ENCODE peak calls at places on chromosomes 7 and 10, in eight cellular contexts. Q is DND-41, O is heart right ventricle, H is esophagus squamous epithelium, G is suprapubic skin, P is uterus, M is ovary, W is pancreas. N is an unnamed sample. For H3K4me1 and H3K27me3, the result is how much of the 10 kb centered on the place peaks cover.

GRCh38 chr7:25754333-25754732 is 397.7 kb upstream of the NFE2L3 start:
- DNase-seq in O (no peak), Q (no peak), W (no peak), H (no peak), M (no peak), G (no peak), P (peak), N (peak)

GRCh38 chr7:8638076-8638475 is 204.7 kb downstream of the NXPH1 start:
- DNase-seq in W (peak), P (no peak), O (peak), G (no peak), H (no peak), Q (no peak), M (no peak), N (peak)

GRCh38 chr7:95472521-95473160 is 13.1 kb upstream of the ASB4 start:
- DNase-seq in M (peak), G (no peak), P (no peak), O (no peak), Q (no peak), H (no peak), W (no peak), N (no peak)

GRCh38 chr7:111903797-111904196 is 302.4 kb downstream of the DOCK4 start:
- DNase-seq in G (no peak), Q (no peak), H (no peak), P (no peak), W (no peak), M (no peak), O (no peak), N (no peak)

GRCh38 chr10:85548038-85548437 is 818.6 kb downstream of the GRID1 start:
- DNase-seq in M (no peak), G (no peak), Q (peak), W (peak), P (no peak), O (peak), H (no peak), N (peak)

GRCh38 chr7:51705701-51706100 is 389.1 kb upstream of the COBL start:
- DNase-seq in M (no peak), H (no peak), W (no peak), O (no peak), G (no peak), Q (no peak), P (no peak), N (no peak)

GRCh38 chr10:4265964-4266363 is 481.0 kb upstream of the KLF6 start:
- DNase-seq in Q (no peak), H (no peak), W (no peak), P (no peak), M (no peak), G (no peak), O (no peak), N (no peak)

GRCh38 chr10:46092523-46093195 is 46.6 kb upstream of the MSMB start:
- DNase-seq in Q (peak), G (peak), W (no peak), M (no peak), O (no peak), H (no peak), P (no peak), N (no peak)

GRCh38 chr10:119257894-119258293 is 50.5 kb downstream of the GRK5 start:
- DNase-seq in M (no peak), Q (no peak), H (no peak), G (no peak), W (no peak), O (no peak), P (no peak), N (no peak)

GRCh38 chr7:95342642-95343252 is 18.4 kb upstream of the PON1 start:
- DNase-seq in P (no peak), G (no peak), M (no peak), O (no peak), Q (no peak), H (no peak), W (no peak), N (no peak)

GRCh38 chr10:72525277-72525676 is 100.6 kb downstream of the MICU1 start:
- DNase-seq in G (no peak), O (no peak), W (no peak), Q (no peak), P (no peak), M (no peak), H (no peak), N (no peak)

DNA sequence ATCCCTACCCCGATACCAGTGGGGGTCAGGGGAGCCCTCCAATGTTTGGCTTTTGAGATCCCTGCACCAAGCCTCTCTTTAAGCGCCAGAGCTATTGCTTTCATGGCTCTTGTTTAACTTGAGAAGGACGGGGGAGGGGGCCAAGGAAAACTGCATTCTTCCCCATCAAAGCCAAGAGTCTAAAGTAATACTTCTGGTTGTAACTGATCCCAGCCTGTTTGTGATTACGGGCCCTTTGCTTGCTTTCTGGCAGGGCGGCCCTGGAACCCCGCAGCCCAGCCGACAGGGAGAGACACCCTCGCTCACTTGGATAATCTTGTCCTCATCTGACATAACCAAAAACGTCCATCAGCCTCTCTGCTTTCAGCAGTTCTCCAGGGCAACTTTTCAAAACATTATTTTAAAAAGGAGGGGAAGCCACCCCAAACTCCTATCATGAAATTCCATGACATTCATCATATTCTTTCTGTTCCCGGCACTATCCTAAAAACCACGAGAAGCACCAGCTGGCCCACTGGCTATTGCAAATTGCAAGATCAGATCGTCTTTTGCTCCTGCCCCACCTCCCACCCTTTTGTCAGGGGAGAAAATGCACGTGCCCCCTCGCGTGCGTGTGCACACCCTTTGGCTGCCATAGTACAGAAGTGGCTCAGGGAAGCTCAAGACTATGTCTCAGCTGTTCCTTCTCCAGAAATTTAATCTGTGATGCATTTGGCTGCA is 154.9 kb downstream of the NEURL1 start:
- DNase-seq in G (no peak), W (no peak), M (no peak), Q (no peak), O (no peak), P (peak), H (no peak), N (no peak)
- H3K4me1 ChIP-seq in G (half or more), W (under half), M (half or more), Q (under half), O (half or more), P (half or more), H (half or more), N (under half)

DNA sequence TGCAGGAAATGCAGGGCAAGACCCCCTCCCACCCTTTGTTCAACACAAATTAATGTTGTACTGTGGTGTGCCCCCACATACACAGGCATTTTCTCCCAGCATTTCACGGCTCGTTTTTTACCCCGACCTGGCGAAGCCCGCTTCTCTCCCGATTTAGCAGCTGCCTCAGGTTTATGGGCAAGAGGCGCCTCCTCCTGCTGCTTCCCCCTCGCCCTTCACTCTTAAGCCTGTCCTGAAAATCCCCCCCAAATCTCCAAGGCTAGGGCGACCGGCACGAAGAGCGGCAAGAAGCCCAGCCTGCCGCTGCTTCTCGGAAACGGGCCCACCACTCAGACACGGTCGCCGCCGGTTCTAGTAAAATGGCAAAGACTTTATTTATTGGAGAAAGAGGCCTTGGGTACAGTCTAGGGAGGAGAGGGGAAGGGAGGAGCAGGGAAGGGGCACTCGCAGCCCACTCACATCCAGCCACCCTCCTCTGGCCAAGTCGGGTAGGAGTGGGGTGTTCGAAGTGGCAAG is 3.4 kb downstream of the LBX1 start:
- DNase-seq in W (no peak), H (no peak), O (no peak), G (no peak), Q (no peak), P (no peak), M (no peak), N (no peak)
- H3K27me3 ChIP-seq in W (under half), H (half or more), O (half or more), G (half or more), Q (under half), P (under half), M (under half), N (half or more)

DNA sequence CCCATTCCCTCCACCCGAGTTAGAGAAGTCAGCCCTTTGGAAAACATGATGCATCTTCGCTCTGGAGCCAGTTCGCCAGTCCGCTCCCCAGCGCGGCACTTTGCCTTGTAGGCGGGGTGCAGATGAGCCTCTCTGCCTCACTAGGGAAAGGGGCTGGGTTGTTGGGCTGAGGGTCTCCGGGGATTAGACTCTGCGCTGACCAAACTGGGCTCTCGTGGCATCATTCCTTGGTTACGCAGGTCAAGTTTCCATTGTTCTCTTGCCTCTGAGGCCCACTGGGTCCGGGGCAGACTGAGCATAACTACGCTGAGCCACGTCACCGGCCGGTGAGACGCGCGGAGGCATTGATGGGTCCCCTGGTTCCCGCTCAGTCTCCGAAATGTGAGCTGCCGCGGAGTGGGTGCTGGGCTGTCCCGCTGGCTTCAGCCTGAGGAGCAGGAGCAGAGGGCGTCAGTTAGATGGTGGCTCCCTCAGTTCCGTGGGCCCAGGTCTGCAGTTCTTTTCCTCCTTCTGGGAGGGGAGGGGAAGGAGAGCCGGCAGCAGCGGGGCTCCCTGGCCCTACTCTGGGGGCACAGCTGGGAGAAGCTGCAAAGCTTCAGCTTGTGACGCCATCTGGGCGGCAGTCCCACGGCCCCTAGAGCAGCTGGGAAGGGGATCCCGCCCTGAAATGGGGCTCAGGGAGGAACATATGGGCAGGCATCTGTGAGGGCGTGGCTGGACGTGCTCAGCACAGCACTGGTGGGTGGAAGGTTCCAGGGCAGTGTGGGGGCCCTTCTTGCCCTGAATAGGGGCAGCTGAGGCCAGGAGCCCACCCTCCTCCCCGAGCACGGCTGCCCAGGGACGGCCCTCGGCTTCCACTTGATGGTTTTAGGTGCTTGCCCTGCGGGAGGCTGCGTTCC is 121.2 kb upstream of the BTBD16 start:
- DNase-seq in Q (no peak), O (peak), P (peak), M (peak), H (no peak), W (no peak), G (peak), N (no peak)
- H3K4me3 ChIP-seq in Q (no peak), O (no peak), P (peak), M (no peak), H (peak), W (no peak), G (no peak), N (no peak)

GRCh38 chr10:44978213-44978569 is 418 bp downstream of the DEPP1 start:
- DNase-seq in P (no peak), H (no peak), O (no peak), G (no peak), W (no peak), M (peak), Q (no peak), N (no peak)
- H3K4me1 ChIP-seq in P (under half), H (half or more), O (half or more), G (half or more), W (under half), M (under half), Q (under half), N (under half)

DNA sequence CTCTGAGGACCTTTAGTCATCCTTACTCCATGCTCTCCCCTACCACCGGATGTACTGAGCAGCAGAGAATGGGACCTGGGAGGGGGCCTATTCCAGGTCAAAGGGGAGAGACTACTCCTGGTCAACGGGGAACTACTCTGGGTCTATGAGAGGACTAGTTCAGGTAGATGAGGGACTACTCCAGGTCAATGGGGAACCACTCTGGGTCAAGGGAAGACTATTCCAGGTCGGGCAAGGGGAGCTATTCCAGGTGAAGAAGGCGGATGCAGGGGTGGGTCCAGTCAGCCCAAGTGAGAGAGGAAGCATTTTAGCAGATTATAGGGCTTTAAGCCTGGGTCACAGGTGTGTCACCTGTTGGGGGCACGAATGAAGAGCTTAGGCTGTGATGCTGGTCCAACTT is 35.4 kb downstream of the CCM2 start:
- DNase-seq in G (no peak), H (no peak), P (no peak), W (no peak), M (no peak), Q (no peak), O (no peak), N (no peak)
- H3K27me3 ChIP-seq in G (under half), H (under half), P (under half), W (under half), M (under half), Q (under half), O (under half), N (under half)

DNA sequence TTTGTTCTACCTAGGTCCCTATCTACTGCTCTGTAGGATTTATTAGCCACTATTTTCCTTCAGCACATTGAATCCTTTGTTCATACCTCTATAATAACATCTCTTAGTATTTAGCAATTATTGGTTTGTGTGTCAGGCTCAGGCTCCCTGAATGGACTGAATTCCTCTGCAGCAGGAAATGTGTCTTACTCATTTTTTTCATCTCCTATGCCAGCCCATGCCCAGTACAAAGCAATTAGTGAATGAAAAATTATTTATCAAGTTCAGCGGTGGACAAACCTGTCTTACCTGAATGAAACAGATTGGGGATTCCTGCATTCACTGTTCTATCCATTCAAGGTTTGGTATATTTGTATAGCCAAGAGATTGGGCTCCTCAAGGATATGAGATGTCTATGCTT is 53.7 kb downstream of the C1GALT1 start:
- DNase-seq in Q (no peak), P (no peak), M (no peak), W (no peak), H (no peak), G (no peak), O (no peak), N (no peak)
- H3K4me3 ChIP-seq in Q (no peak), P (no peak), M (no peak), W (no peak), H (no peak), G (no peak), O (no peak), N (no peak)

DNA sequence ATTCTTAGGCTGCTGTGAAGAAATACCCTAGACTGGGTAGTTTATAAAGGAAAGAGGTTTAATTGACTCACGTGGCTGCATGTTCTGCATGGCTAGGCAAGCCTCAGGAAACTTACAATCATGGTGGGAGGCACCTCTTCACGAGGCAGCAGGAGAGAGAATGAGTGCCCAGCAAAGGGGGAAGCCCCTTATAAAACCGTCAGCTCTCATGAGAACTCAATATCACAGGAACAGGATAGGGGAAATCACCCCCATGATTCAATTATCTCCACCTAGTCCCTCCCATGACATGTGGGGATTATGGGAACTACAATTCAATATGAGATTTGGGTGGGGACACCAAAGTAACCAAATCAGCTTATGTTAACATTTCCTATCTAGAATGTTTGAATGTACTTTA is 259.2 kb downstream of the TWIST1 start:
- DNase-seq in Q (no peak), W (no peak), M (no peak), G (no peak), O (no peak), P (no peak), H (no peak), N (no peak)
- H3K4me1 ChIP-seq in Q (under half), W (under half), M (under half), G (under half), O (under half), P (under half), H (under half), N (under half)

GRCh38 chr10:42940487-42941157 is 136.2 kb upstream of the RET start:
- DNase-seq in P (no peak), M (no peak), H (no peak), O (no peak), Q (no peak), W (no peak), G (no peak), N (no peak)
- H3K27me3 ChIP-seq in P (under half), M (under half), H (under half), O (under half), Q (under half), W (under half), G (under half), N (under half)

DNA sequence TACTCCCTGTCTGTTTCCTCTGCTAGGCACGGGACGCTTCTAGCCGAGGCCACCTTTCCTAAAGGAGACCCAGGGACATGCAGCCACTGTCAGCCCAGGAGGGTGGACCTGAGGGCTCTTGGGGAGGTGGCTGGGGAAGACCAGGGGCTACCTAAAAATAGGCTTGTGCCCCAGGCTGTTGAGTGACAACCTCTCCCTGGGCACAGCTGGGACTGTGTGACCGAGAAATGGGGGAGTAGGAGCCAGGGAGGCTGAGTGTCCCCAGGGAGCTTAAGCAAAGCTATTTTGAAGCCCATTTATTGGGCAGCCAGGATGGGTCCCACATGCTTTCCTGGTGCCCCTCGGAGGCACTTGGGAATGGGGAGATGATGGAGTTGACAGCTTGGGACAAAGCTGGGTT is 63.8 kb downstream of the CALML3 start:
- DNase-seq in G (no peak), H (no peak), O (no peak), P (no peak), Q (no peak), W (no peak), M (no peak), N (no peak)
- H3K4me3 ChIP-seq in G (no peak), H (no peak), O (no peak), P (no peak), Q (no peak), W (no peak), M (no peak), N (no peak)

N was measured in prostate gland.